ENCODE peak calls at places on chromosomes 4 and X, in four cellular contexts. S is activated T-helper 1 cell treated with Interleukin-2 at 50 U/mL for 16 hours, N is A673, J is HT-29. W is an unnamed sample.

GRCh38 chrX:97685753-97686152 is 802.0 kb downstream of the RPA4 start:
- DNase-seq in J (peak; percentile 71), S (no peak), N (peak; percentile 56), W (no peak)

GRCh38 chr4:133668061-133668851 is 519.2 kb downstream of the PCDH10 start:
- DNase-seq in S (no peak), N (no peak), J (peak; percentile 10), W (no peak)

GRCh38 chr4:142110136-142110535 is 473.8 kb downstream of the IL15 start:
- DNase-seq in N (no peak), S (no peak), J (no peak), W (peak; percentile 31)

GRCh38 chrX:10496345-10496965 is 123.9 kb downstream of the MID1 start:
- DNase-seq in J (no peak), S (no peak), N (no peak), W (no peak)

GRCh38 chr4:149493492-149493891 is 322.2 kb downstream of the IQCM start:
- DNase-seq in S (no peak), N (no peak), J (no peak), W (no peak)

GRCh38 chr4:12729384-12729783 is 754.8 kb downstream of the RAB28 start:
- DNase-seq in S (no peak), N (peak; percentile 47), J (peak; percentile 39), W (no peak)

GRCh38 chr4:115054836-115055235 is 58.6 kb downstream of the NDST4 start:
- DNase-seq in J (peak; percentile 47), N (peak; percentile 61), S (no peak), W (no peak)

GRCh38 chr4:27702710-27703431 is 842.2 kb downstream of the STIM2 start:
- DNase-seq in S (no peak), J (peak; percentile 17), N (peak; percentile 28), W (peak; percentile 52)

GRCh38 chr4:89158884-89159503 is 47.7 kb downstream of the TIGD2 start:
- DNase-seq in N (peak; percentile 43), S (no peak), J (peak; percentile 71), W (peak; percentile 14)

GRCh38 chr4:1172971-1173757 is 781 bp upstream of the SPON2 start:
- DNase-seq in N (no peak), S (no peak), J (no peak), W (peak; percentile 68)

GRCh38 chr4:31045724-31046318 is 325.7 kb downstream of the PCDH7 start:
- DNase-seq in S (no peak), N (peak; percentile 50), J (peak; percentile 80), W (no peak)

GRCh38 chrX:44568196-44568595 is 25.5 kb upstream of the FUNDC1 start:
- DNase-seq in N (no peak), J (no peak), S (no peak), W (no peak)

GRCh38 chrX:135484636-135485289 is 35.7 kb upstream of the INTS6L start:
- DNase-seq in N (peak; percentile 65), S (no peak), J (peak; percentile 24), W (peak; percentile 8)

GRCh38 chr4:153409412-153409811 is 56.7 kb upstream of the TMEM131L start:
- DNase-seq in S (no peak), J (no peak), N (no peak), W (no peak)

GRCh38 chrX:34716322-34716721 is 59.2 kb upstream of the TMEM47 start:
- DNase-seq in S (no peak), J (no peak), N (no peak), W (no peak)

GRCh38 chr4:182142146-182143085 is 100.8 kb upstream of the TENM3 start:
- DNase-seq in J (peak; percentile 26), N (peak; percentile 24), S (no peak), W (peak; percentile 22)

GRCh38 chr4:115279300-115279699 is 165.9 kb upstream of the NDST4 start:
- DNase-seq in N (no peak), S (no peak), J (no peak), W (no peak)

GRCh38 chrX:136525738-136526606 is 6.0 kb upstream of the VGLL1 start:
- DNase-seq in J (peak; percentile 87), S (no peak), N (peak; percentile 13), W (peak; percentile 73)

GRCh38 chr4:112509243-112510190 is 6.5 kb downstream of the NEUROG2 start:
- DNase-seq in J (no peak), N (no peak), S (no peak), W (no peak)

GRCh38 chr4:139299536-139299935 is 1.8 kb upstream of the NAA15 start:
- DNase-seq in N (no peak), J (no peak), S (no peak), W (no peak)

GRCh38 chrX:150828785-150829184 is 69.7 kb downstream of the CD99L2 start:
- DNase-seq in N (no peak), J (no peak), S (no peak), W (no peak)

GRCh38 chr4:123811763-123812390 is 415.3 kb downstream of the SPRY1 start:
- DNase-seq in J (no peak), S (no peak), N (no peak), W (no peak)

GRCh38 chr4:82371398-82371972 is 2.3 kb downstream of the HNRNPD start:
- DNase-seq in N (peak; percentile 15), S (no peak), J (peak; percentile 33), W (no peak)

GRCh38 chr4:11602606-11603355 is 174.1 kb upstream of the HS3ST1 start:
- DNase-seq in S (no peak), J (no peak), N (no peak), W (no peak)

GRCh38 chr4:52914051-52914605 is 52.0 kb downstream of the RASL11B start:
- DNase-seq in S (no peak), J (peak; percentile 83), N (no peak), W (peak; percentile 34)

GRCh38 chr4:10061650-10062415 is 40.5 kb upstream of the SLC2A9 start:
- DNase-seq in J (no peak), S (no peak), N (no peak), W (no peak)

GRCh38 chr4:42262701-42263490 is 110.4 kb upstream of the BEND4 start:
- DNase-seq in S (no peak), J (no peak), N (no peak), W (no peak)

GRCh38 chrX:5236096-5236495 is 992.6 kb downstream of the NLGN4X start:
- DNase-seq in J (peak; percentile 16), S (no peak), N (peak; percentile 68), W (no peak)

GRCh38 chr4:185933078-185933581 is 121.1 kb upstream of the SORBS2 start:
- DNase-seq in J (no peak), N (peak; percentile 24), S (no peak), W (peak; percentile 85)

GRCh38 chrX:151402719-151403390 is 5.8 kb downstream of the VMA21 start:
- DNase-seq in S (no peak), J (no peak), N (no peak), W (no peak)

GRCh38 chr4:119490335-119490734 is 138.3 kb downstream of the PDE5A start:
- DNase-seq in S (no peak), N (peak; percentile 39), J (peak; percentile 32), W (no peak)

GRCh38 chr4:141028024-141028529 is 105.2 kb downstream of the RNF150 start:
- DNase-seq in N (peak; percentile 15), J (no peak), S (no peak), W (peak; percentile 67)

GRCh38 chrX:64188901-64189300 is 16.6 kb downstream of the AMER1 start:
- DNase-seq in N (no peak), S (no peak), J (no peak), W (no peak)

GRCh38 chr4:13504374-13504773 is 20.2 kb upstream of the RAB28 start:
- DNase-seq in J (no peak), S (no peak), N (no peak), W (no peak)

W was measured in skeletal muscle cell.